ENCODE peak calls at places on chromosomes 13 and 19, in nine cellular contexts. R is mucosa of gallbladder; B is upper lobe of right lung; I is RPMI7951; S is AG04449; C is AG10803; E is stimulated activated CD4-positive, alpha-beta T cell treated with anti-CD3 and anti-CD28 coated beads, TNF-alpha, amount 100 ng/mL, for 1 hour; D is NCI-H1417; T is kidney tubule cell. U is an unnamed sample.

GRCh38 chr19:48329167-48329891 is 4.0 kb downstream of the EMP3 start:
- DNase-seq in C (peak; percentile 38), D (peak; percentile 39), I (peak; percentile 52), R (no peak), T (peak; percentile 69), B (no peak), S (no peak), E (no peak), U (no peak)

GRCh38 chr13:66673401-66673800 is 556.7 kb downstream of the PCDH9 start:
- DNase-seq in B (no peak), C (peak; percentile 97), R (no peak), I (no peak), T (peak; percentile 51), D (no peak), S (peak; percentile 56), E (no peak), U (no peak)

GRCh38 chr19:39172700-39173501 is 23.9 kb upstream of the NCCRP1 start:
- DNase-seq in B (no peak), D (no peak), R (no peak), I (no peak), C (no peak), S (no peak), T (no peak), E (no peak), U (no peak)

GRCh38 chr19:8682931-8683330 is 15.7 kb downstream of the ACTL9 start:
- DNase-seq in B (no peak), R (no peak), E (no peak), D (no peak), S (no peak), T (no peak), I (no peak), C (no peak), U (no peak)

GRCh38 chr19:11657307-11657706 is 60.0 kb downstream of the ZNF627 start:
- DNase-seq in D (peak; percentile 96), I (no peak), B (no peak), S (no peak), R (no peak), E (no peak), T (no peak), C (no peak), U (no peak)

GRCh38 chr19:38653028-38653571 is 5.7 kb downstream of the ACTN4 start:
- DNase-seq in E (no peak), R (peak; percentile 81), S (no peak), D (peak; percentile 60), T (peak; percentile 38), I (peak; percentile 43), B (no peak), C (peak; percentile 76), U (no peak)

GRCh38 chr19:4908781-4909171 is 525 bp upstream of the UHRF1 start:
- DNase-seq in C (no peak), E (no peak), B (no peak), T (no peak), S (no peak), R (no peak), D (peak; percentile 69), I (no peak), U (no peak)

GRCh38 chr13:30880756-30881155 is 25.3 kb upstream of the MEDAG start:
- DNase-seq in B (no peak), E (no peak), D (no peak), R (no peak), C (peak; percentile 91), T (peak; percentile 74), I (peak; percentile 89), S (peak; percentile 82), U (no peak)

GRCh38 chr13:40221460-40222201 is 444.8 kb downstream of the FOXO1 start:
- DNase-seq in T (peak; percentile 82), I (peak; percentile 50), D (no peak), R (peak; percentile 18), E (no peak), S (no peak), C (peak; percentile 37), B (no peak), U (no peak)

GRCh38 chr13:37360556-37360955 is 238.0 kb downstream of the POSTN start:
- DNase-seq in E (no peak), D (no peak), C (peak; percentile 38), T (no peak), I (no peak), R (no peak), S (no peak), B (no peak), U (no peak)

GRCh38 chr13:111525320-111526118 is 205.1 kb downstream of the TEX29 start:
- DNase-seq in R (no peak), B (no peak), T (no peak), D (no peak), I (no peak), C (no peak), S (no peak), E (no peak), U (no peak)

GRCh38 chr13:74593688-74594087 is 459.5 kb upstream of the KLF12 start:
- DNase-seq in B (no peak), T (no peak), S (no peak), R (no peak), D (no peak), C (no peak), I (no peak), E (no peak), U (no peak)

GRCh38 chr19:40267601-40267997 is 17.5 kb downstream of the AKT2 start:
- DNase-seq in I (no peak), C (no peak), D (no peak), E (no peak), T (no peak), R (no peak), S (no peak), B (no peak), U (no peak)

GRCh38 chr19:47389150-47389556 is 30.2 kb downstream of the MEIS3 start:
- DNase-seq in B (peak; percentile 82), S (no peak), I (no peak), R (no peak), T (no peak), D (peak; percentile 25), C (no peak), E (no peak), U (no peak)

GRCh38 chr19:6464070-6464873 is at the start of gene CRB3:
- DNase-seq in I (no peak), T (peak; percentile 87), E (no peak), S (no peak), B (peak; percentile 96), R (peak; percentile 92), C (no peak), D (peak; percentile 86), U (no peak)

GRCh38 chr19:45169602-45170001 is 8.4 kb downstream of the TRAPPC6A start:
- DNase-seq in I (no peak), S (no peak), B (no peak), T (no peak), E (no peak), D (no peak), C (no peak), R (no peak), U (no peak)

GRCh38 chr13:68185767-68186166 is 955.6 kb upstream of the PCDH9 start:
- DNase-seq in S (no peak), T (no peak), R (no peak), B (no peak), C (no peak), E (no peak), D (no peak), I (no peak), U (no peak)

GRCh38 chr19:4523306-4524110 is 5.2 kb upstream of the PLIN4 start:
- DNase-seq in S (no peak), R (peak; percentile 29), B (peak; percentile 83), T (peak; percentile 47), I (peak; percentile 31), D (peak; percentile 38), C (peak; percentile 21), E (no peak), U (peak; percentile 76)

GRCh38 chr19:16442386-16443276 is 29.1 kb downstream of the EPS15L1 start:
- DNase-seq in B (no peak), C (no peak), S (no peak), E (no peak), D (peak; percentile 95), R (no peak), T (no peak), I (no peak), U (no peak)

GRCh38 chr13:20160346-20161274 is at the start of gene GJA3:
- DNase-seq in D (peak; percentile 56), R (no peak), C (peak; percentile 4), E (no peak), I (peak; percentile 48), S (no peak), T (peak; percentile 18), B (no peak), U (peak; percentile 52)

GRCh38 chr13:31321457-31321856 is 121.7 kb downstream of the B3GLCT start:
- DNase-seq in B (no peak), E (no peak), S (no peak), D (no peak), T (peak; percentile 26), I (no peak), R (no peak), C (no peak), U (no peak)

GRCh38 chr19:48618278-48618915 is 581 bp downstream of the RPL18 start:
- DNase-seq in T (no peak), R (no peak), D (no peak), E (no peak), C (no peak), B (no peak), I (no peak), S (no peak), U (no peak)

GRCh38 chr19:46608581-46609345 is 7.6 kb downstream of the CALM3 start:
- DNase-seq in R (no peak), D (peak; percentile 10), I (no peak), S (no peak), T (no peak), E (no peak), C (no peak), B (peak; percentile 60), U (peak; percentile 6)

GRCh38 chr13:100508391-100508790 is 80.2 kb downstream of the GGACT start:
- DNase-seq in B (no peak), C (no peak), R (no peak), S (no peak), T (no peak), D (peak; percentile 95), I (no peak), E (no peak), U (no peak)

GRCh38 chr19:35983177-35983576 is 11.8 kb upstream of the SDHAF1 start:
- DNase-seq in C (no peak), D (no peak), B (no peak), T (no peak), R (no peak), E (no peak), S (no peak), I (no peak), U (no peak)

GRCh38 chr13:57063007-57063406 is 77.7 kb upstream of the PRR20A start:
- DNase-seq in E (no peak), D (no peak), I (no peak), R (no peak), C (no peak), S (no peak), T (no peak), B (no peak), U (no peak)

GRCh38 chr19:1272423-1273262 is 2.7 kb upstream of the FAM174C start:
- DNase-seq in T (no peak), C (no peak), R (no peak), B (no peak), I (no peak), E (no peak), D (no peak), S (no peak), U (no peak)

GRCh38 chr19:49887653-49888477 is 8.8 kb downstream of the IL4I1 start:
- DNase-seq in E (no peak), T (no peak), I (no peak), D (peak; percentile 76), B (peak; percentile 64), C (no peak), S (no peak), R (no peak), U (no peak)

GRCh38 chr13:108060111-108060510 is 155.2 kb downstream of the LIG4 start:
- DNase-seq in S (no peak), B (no peak), I (no peak), D (no peak), T (no peak), R (no peak), C (no peak), E (no peak), U (no peak)

GRCh38 chr19:43476606-43477005 is 11.2 kb upstream of the LYPD3 start:
- DNase-seq in T (peak; percentile 62), E (no peak), C (peak; percentile 96), R (no peak), B (no peak), D (no peak), I (peak; percentile 89), S (peak; percentile 51), U (no peak)

GRCh38 chr13:111598751-111599150 is 278.3 kb downstream of the TEX29 start:
- DNase-seq in E (no peak), C (no peak), T (no peak), D (peak; percentile 26), R (no peak), B (peak; percentile 29), S (no peak), I (no peak), U (no peak)